ENCODE peak calls at places on chromosomes 7 and 10, in nine cellular contexts. One of them, this sample, is unnamed.

GRCh38 chr10:123134058-123134914 is 1.5 kb upstream of the HMX3 start:
- DNase-seq in HFF-Myc: no peak
- DNase-seq in cardiac fibroblast: peak; percentile 27
- DNase-seq in IMR-90: no peak
- DNase-seq in cardiac muscle cell: no peak
- DNase-seq in HCT116: no peak
- DNase-seq in epithelial cell of esophagus: no peak
- DNase-seq in body of pancreas: no peak
- DNase-seq in transverse colon: no peak
- DNase-seq in this sample: no peak

GRCh38 chr7:16847381-16847860 is 34.4 kb downstream of the AGR3 start:
- DNase-seq in HCT116: no peak
- DNase-seq in body of pancreas: peak; percentile 64
- DNase-seq in HFF-Myc: no peak
- DNase-seq in IMR-90: peak; percentile 6
- DNase-seq in cardiac fibroblast: peak; percentile 5
- DNase-seq in cardiac muscle cell: peak; percentile 55
- DNase-seq in transverse colon: peak; percentile 75
- DNase-seq in epithelial cell of esophagus: peak; percentile 45
- DNase-seq in this sample: peak; percentile 5

GRCh38 chr7:129295015-129295423 is 70.2 kb downstream of the AHCYL2 start:
- DNase-seq in epithelial cell of esophagus: peak; percentile 78
- DNase-seq in cardiac fibroblast: peak; percentile 89
- DNase-seq in IMR-90: peak; percentile 58
- DNase-seq in HCT116: no peak
- DNase-seq in body of pancreas: no peak
- DNase-seq in transverse colon: no peak
- DNase-seq in HFF-Myc: no peak
- DNase-seq in cardiac muscle cell: no peak
- DNase-seq in this sample: peak; percentile 88

GRCh38 chr10:100740476-100741341 is 4.7 kb upstream of the PAX2 start:
- DNase-seq in HFF-Myc: no peak
- DNase-seq in cardiac fibroblast: no peak
- DNase-seq in epithelial cell of esophagus: no peak
- DNase-seq in HCT116: no peak
- DNase-seq in body of pancreas: no peak
- DNase-seq in cardiac muscle cell: no peak
- DNase-seq in transverse colon: no peak
- DNase-seq in IMR-90: no peak
- DNase-seq in this sample: no peak

GRCh38 chr10:112026438-112026837 is 157.1 kb downstream of the GPAM start:
- DNase-seq in epithelial cell of esophagus: no peak
- DNase-seq in cardiac muscle cell: no peak
- DNase-seq in HFF-Myc: no peak
- DNase-seq in transverse colon: no peak
- DNase-seq in body of pancreas: no peak
- DNase-seq in HCT116: peak; percentile 26
- DNase-seq in IMR-90: no peak
- DNase-seq in cardiac fibroblast: no peak
- DNase-seq in this sample: no peak

GRCh38 chr10:29859521-29860130 is 199.8 kb downstream of the JCAD start:
- DNase-seq in cardiac muscle cell: no peak
- DNase-seq in body of pancreas: no peak
- DNase-seq in IMR-90: peak; percentile 21
- DNase-seq in HCT116: no peak
- DNase-seq in epithelial cell of esophagus: peak; percentile 75
- DNase-seq in HFF-Myc: no peak
- DNase-seq in cardiac fibroblast: peak; percentile 32
- DNase-seq in transverse colon: no peak
- DNase-seq in this sample: no peak

GRCh38 chr7:131068604-131069021 is 259.1 kb upstream of the MKLN1 start:
- DNase-seq in body of pancreas: no peak
- DNase-seq in epithelial cell of esophagus: no peak
- DNase-seq in cardiac muscle cell: no peak
- DNase-seq in HCT116: no peak
- DNase-seq in HFF-Myc: no peak
- DNase-seq in transverse colon: no peak
- DNase-seq in cardiac fibroblast: peak; percentile 36
- DNase-seq in IMR-90: peak; percentile 65
- DNase-seq in this sample: peak; percentile 56

GRCh38 chr7:132557489-132558044 is 18.7 kb downstream of the PLXNA4 start:
- DNase-seq in body of pancreas: no peak
- DNase-seq in epithelial cell of esophagus: no peak
- DNase-seq in HFF-Myc: no peak
- DNase-seq in cardiac muscle cell: no peak
- DNase-seq in IMR-90: no peak
- DNase-seq in cardiac fibroblast: peak; percentile 25
- DNase-seq in transverse colon: no peak
- DNase-seq in HCT116: no peak
- DNase-seq in this sample: peak; percentile 10

GRCh38 chr7:81857385-81857784 is 87.5 kb upstream of the HGF start:
- DNase-seq in epithelial cell of esophagus: peak; percentile 27
- DNase-seq in body of pancreas: no peak
- DNase-seq in HFF-Myc: no peak
- DNase-seq in HCT116: no peak
- DNase-seq in transverse colon: no peak
- DNase-seq in cardiac fibroblast: peak; percentile 58
- DNase-seq in cardiac muscle cell: no peak
- DNase-seq in IMR-90: no peak
- DNase-seq in this sample: peak; percentile 26

GRCh38 chr10:72007246-72007892 is 43.2 kb downstream of the CHST3 start:
- DNase-seq in cardiac fibroblast: no peak
- DNase-seq in body of pancreas: no peak
- DNase-seq in HFF-Myc: no peak
- DNase-seq in epithelial cell of esophagus: no peak
- DNase-seq in transverse colon: no peak
- DNase-seq in HCT116: no peak
- DNase-seq in IMR-90: no peak
- DNase-seq in cardiac muscle cell: no peak
- DNase-seq in this sample: no peak

GRCh38 chr10:89419548-89419947 is 5.2 kb downstream of the IFIT5 start:
- DNase-seq in cardiac fibroblast: peak; percentile 69
- DNase-seq in cardiac muscle cell: no peak
- DNase-seq in HFF-Myc: no peak
- DNase-seq in HCT116: no peak
- DNase-seq in epithelial cell of esophagus: peak; percentile 11
- DNase-seq in IMR-90: peak; percentile 31
- DNase-seq in body of pancreas: no peak
- DNase-seq in transverse colon: no peak
- DNase-seq in this sample: peak; percentile 68

GRCh38 chr10:90832111-90832510 is 25.7 kb downstream of the HTR7 start:
- DNase-seq in cardiac muscle cell: no peak
- DNase-seq in HCT116: no peak
- DNase-seq in cardiac fibroblast: no peak
- DNase-seq in epithelial cell of esophagus: no peak
- DNase-seq in IMR-90: no peak
- DNase-seq in transverse colon: no peak
- DNase-seq in HFF-Myc: no peak
- DNase-seq in body of pancreas: no peak
- DNase-seq in this sample: no peak

GRCh38 chr10:11145498-11145855 is 127.8 kb downstream of the CELF2 start:
- DNase-seq in body of pancreas: no peak
- DNase-seq in cardiac muscle cell: peak; percentile 58
- DNase-seq in epithelial cell of esophagus: no peak
- DNase-seq in IMR-90: no peak
- DNase-seq in cardiac fibroblast: no peak
- DNase-seq in transverse colon: peak; percentile 63
- DNase-seq in HCT116: no peak
- DNase-seq in HFF-Myc: no peak
- DNase-seq in this sample: peak; percentile 7

GRCh38 chr10:120926611-120927010 is 75.4 kb downstream of the WDR11 start:
- DNase-seq in body of pancreas: no peak
- DNase-seq in IMR-90: no peak
- DNase-seq in cardiac fibroblast: no peak
- DNase-seq in cardiac muscle cell: no peak
- DNase-seq in HCT116: no peak
- DNase-seq in epithelial cell of esophagus: no peak
- DNase-seq in HFF-Myc: no peak
- DNase-seq in transverse colon: no peak
- DNase-seq in this sample: no peak

GRCh38 chr10:42875388-42875755 is 92.8 kb downstream of the BMS1 start:
- DNase-seq in transverse colon: no peak
- DNase-seq in HCT116: no peak
- DNase-seq in epithelial cell of esophagus: no peak
- DNase-seq in cardiac muscle cell: no peak
- DNase-seq in IMR-90: no peak
- DNase-seq in cardiac fibroblast: no peak
- DNase-seq in HFF-Myc: no peak
- DNase-seq in body of pancreas: no peak
- DNase-seq in this sample: no peak
- TF ChIP-seq CTCF in transverse colon: no peak
- TF ChIP-seq CTCF in HCT116: no peak
- TF ChIP-seq CTCF in epithelial cell of esophagus: no peak
- TF ChIP-seq CTCF in cardiac muscle cell: no peak
- TF ChIP-seq CTCF in IMR-90: no peak
- TF ChIP-seq CTCF in cardiac fibroblast: no peak
- TF ChIP-seq CTCF in HFF-Myc: no peak
- TF ChIP-seq CTCF in body of pancreas: no peak
- TF ChIP-seq CTCF in this sample: no peak

GRCh38 chr7:140215281-140215680 is 38.5 kb upstream of the KDM7A start:
- DNase-seq in cardiac muscle cell: no peak
- DNase-seq in epithelial cell of esophagus: no peak
- DNase-seq in HFF-Myc: no peak
- DNase-seq in body of pancreas: no peak
- DNase-seq in IMR-90: no peak
- DNase-seq in cardiac fibroblast: no peak
- DNase-seq in transverse colon: no peak
- DNase-seq in HCT116: no peak
- DNase-seq in this sample: no peak

GRCh38 chr7:140212100-140212881 is 35.5 kb upstream of the KDM7A start:
- DNase-seq in epithelial cell of esophagus: peak; percentile 89
- DNase-seq in cardiac fibroblast: peak; percentile 48
- DNase-seq in IMR-90: peak; percentile 32
- DNase-seq in cardiac muscle cell: no peak
- DNase-seq in transverse colon: peak; percentile 84
- DNase-seq in HCT116: no peak
- DNase-seq in body of pancreas: no peak
- DNase-seq in HFF-Myc: no peak
- DNase-seq in this sample: no peak

GRCh38 chr7:140213684-140214074 is 36.9 kb upstream of the KDM7A start:
- DNase-seq in body of pancreas: no peak
- DNase-seq in HCT116: no peak
- DNase-seq in epithelial cell of esophagus: no peak
- DNase-seq in transverse colon: no peak
- DNase-seq in IMR-90: no peak
- DNase-seq in cardiac muscle cell: no peak
- DNase-seq in cardiac fibroblast: no peak
- DNase-seq in HFF-Myc: no peak
- DNase-seq in this sample: no peak

GRCh38 chr7:140211698-140212097 is 34.9 kb upstream of the KDM7A start:
- DNase-seq in HFF-Myc: no peak
- DNase-seq in transverse colon: no peak
- DNase-seq in cardiac fibroblast: no peak
- DNase-seq in body of pancreas: no peak
- DNase-seq in cardiac muscle cell: no peak
- DNase-seq in HCT116: no peak
- DNase-seq in epithelial cell of esophagus: no peak
- DNase-seq in IMR-90: no peak
- DNase-seq in this sample: no peak

GRCh38 chr7:140214075-140214684 is 37.4 kb upstream of the KDM7A start:
- DNase-seq in IMR-90: peak; percentile 7
- DNase-seq in body of pancreas: peak; percentile 96
- DNase-seq in HFF-Myc: peak; percentile 45
- DNase-seq in HCT116: no peak
- DNase-seq in transverse colon: peak; percentile 87
- DNase-seq in cardiac fibroblast: peak; percentile 46
- DNase-seq in cardiac muscle cell: no peak
- DNase-seq in epithelial cell of esophagus: peak; percentile 88
- DNase-seq in this sample: peak; percentile 48
- H3K4me3 ChIP-seq in IMR-90: no peak overlapping the region
- H3K4me3 ChIP-seq in body of pancreas: no peak overlapping the region
- H3K4me3 ChIP-seq in HFF-Myc: no peak overlapping the region
- H3K4me3 ChIP-seq in HCT116: no peak overlapping the region
- H3K4me3 ChIP-seq in transverse colon: no peak overlapping the region
- H3K4me3 ChIP-seq in cardiac fibroblast: no peak overlapping the region
- H3K4me3 ChIP-seq in cardiac muscle cell: no peak overlapping the region
- H3K4me3 ChIP-seq in epithelial cell of esophagus: no peak overlapping the region
- H3K4me3 ChIP-seq in this sample: no peak overlapping the region

GRCh38 chr7:158742065-158742821 is 37.6 kb upstream of the NCAPG2 start:
- DNase-seq in cardiac muscle cell: no peak
- DNase-seq in IMR-90: no peak
- DNase-seq in body of pancreas: no peak
- DNase-seq in transverse colon: no peak
- DNase-seq in cardiac fibroblast: no peak
- DNase-seq in HCT116: no peak
- DNase-seq in HFF-Myc: no peak
- DNase-seq in epithelial cell of esophagus: no peak
- DNase-seq in this sample: no peak

GRCh38 chr7:158738841-158739240 is 34.2 kb upstream of the NCAPG2 start:
- DNase-seq in cardiac fibroblast: no peak
- DNase-seq in body of pancreas: no peak
- DNase-seq in IMR-90: no peak
- DNase-seq in transverse colon: no peak
- DNase-seq in HFF-Myc: no peak
- DNase-seq in HCT116: no peak
- DNase-seq in cardiac muscle cell: no peak
- DNase-seq in epithelial cell of esophagus: no peak
- DNase-seq in this sample: no peak

GRCh38 chr7:158741294-158741666 is 36.7 kb upstream of the NCAPG2 start:
- DNase-seq in body of pancreas: no peak
- DNase-seq in transverse colon: no peak
- DNase-seq in HCT116: no peak
- DNase-seq in epithelial cell of esophagus: no peak
- DNase-seq in HFF-Myc: no peak
- DNase-seq in cardiac fibroblast: no peak
- DNase-seq in cardiac muscle cell: no peak
- DNase-seq in IMR-90: no peak
- DNase-seq in this sample: no peak

GRCh38 chr7:158740657-158741293 is 36.2 kb upstream of the NCAPG2 start:
- DNase-seq in HFF-Myc: no peak
- DNase-seq in IMR-90: peak; percentile 95
- DNase-seq in HCT116: no peak
- DNase-seq in cardiac muscle cell: no peak
- DNase-seq in epithelial cell of esophagus: peak; percentile 80
- DNase-seq in transverse colon: no peak
- DNase-seq in cardiac fibroblast: peak; percentile 97
- DNase-seq in body of pancreas: no peak
- DNase-seq in this sample: peak; percentile 96

GRCh38 chr7:158740013-158740656 is 35.5 kb upstream of the NCAPG2 start:
- DNase-seq in transverse colon: peak; percentile 17
- DNase-seq in cardiac muscle cell: no peak
- DNase-seq in body of pancreas: no peak
- DNase-seq in IMR-90: peak; percentile 91
- DNase-seq in epithelial cell of esophagus: peak; percentile 67
- DNase-seq in HCT116: no peak
- DNase-seq in cardiac fibroblast: peak; percentile 94
- DNase-seq in HFF-Myc: peak; percentile 27
- DNase-seq in this sample: peak; percentile 97
- TF ChIP-seq CTCF in transverse colon: no peak
- TF ChIP-seq CTCF in cardiac muscle cell: no peak
- TF ChIP-seq CTCF in body of pancreas: no peak
- TF ChIP-seq CTCF in IMR-90: no peak
- TF ChIP-seq CTCF in epithelial cell of esophagus: no peak
- TF ChIP-seq CTCF in HCT116: no peak
- TF ChIP-seq CTCF in cardiac fibroblast: no peak
- TF ChIP-seq CTCF in HFF-Myc: no peak
- TF ChIP-seq CTCF in this sample: no peak

DNA sequence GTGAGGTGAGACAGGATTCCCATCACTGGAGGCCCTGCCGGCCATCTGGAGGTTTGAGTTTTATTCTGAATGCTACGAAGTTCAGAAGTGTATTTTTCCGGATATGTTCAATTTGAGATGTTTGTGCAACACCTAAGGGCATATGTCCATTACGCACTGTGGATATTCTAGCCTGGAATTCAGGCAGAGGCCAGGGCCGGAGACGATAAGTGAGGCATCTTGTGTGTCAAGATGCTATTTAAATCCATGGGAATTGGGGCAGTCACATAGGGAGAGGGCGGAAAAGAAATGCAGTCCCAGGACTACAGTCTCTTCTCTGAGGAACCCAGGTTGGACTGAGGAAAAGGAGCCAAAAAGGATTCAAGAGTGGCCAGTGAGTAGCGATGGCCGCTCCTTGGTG is 1.9 kb upstream of the SUV39H2 start:
- DNase-seq in cardiac muscle cell: no peak
- DNase-seq in epithelial cell of esophagus: no peak
- DNase-seq in body of pancreas: no peak
- DNase-seq in transverse colon: no peak
- DNase-seq in cardiac fibroblast: peak; percentile 28
- DNase-seq in HCT116: no peak
- DNase-seq in HFF-Myc: no peak
- DNase-seq in IMR-90: no peak
- DNase-seq in this sample: no peak
- H3K4me3 ChIP-seq in cardiac muscle cell: no peak overlapping the region
- H3K4me3 ChIP-seq in epithelial cell of esophagus: peak overlapping the region; percentile 96
- H3K4me3 ChIP-seq in body of pancreas: no peak overlapping the region
- H3K4me3 ChIP-seq in transverse colon: no peak overlapping the region
- H3K4me3 ChIP-seq in cardiac fibroblast: no peak overlapping the region
- H3K4me3 ChIP-seq in HCT116: no peak overlapping the region
- H3K4me3 ChIP-seq in HFF-Myc: peak overlapping the region; percentile 79
- H3K4me3 ChIP-seq in IMR-90: no peak overlapping the region
- H3K4me3 ChIP-seq in this sample: no peak overlapping the region